ENCODE peak calls at places on chromosomes 4 and X, in nine cellular contexts. F, H, A, P, J, S, R, B and E are unnamed samples.

GRCh38 chrX:39850630-39851152 is 247.1 kb downstream of the BCOR start:
- DNase-seq in F (no peak), H (no peak), A (no peak), P (no peak), J (no peak), S (peak; percentile 69), R (no peak), B (peak; percentile 33), E (no peak)

GRCh38 chr4:75844151-75844662 is 58.0 kb downstream of the PPEF2 start:
- DNase-seq in F (no peak), H (no peak), A (no peak), P (no peak), J (no peak), S (peak; percentile 96), R (no peak), B (peak; percentile 92), E (no peak)

GRCh38 chr4:99301376-99302164 is 10.8 kb upstream of the ADH1A start:
- DNase-seq in F (no peak), H (no peak), A (no peak), P (no peak), J (no peak), S (peak; percentile 32), R (no peak), B (peak; percentile 91), E (no peak)

GRCh38 chrX:54484666-54485065 is 11.4 kb downstream of the FGD1 start:
- DNase-seq in F (no peak), H (no peak), A (no peak), P (peak; percentile 52), J (no peak), S (no peak), R (no peak), B (no peak), E (no peak)

GRCh38 chr4:112321768-112322684 is 24.9 kb downstream of the ALPK1 start:
- DNase-seq in F (peak; percentile 66), H (no peak), A (peak; percentile 64), P (peak; percentile 34), J (no peak), S (peak; percentile 60), R (no peak), B (peak; percentile 73), E (peak; percentile 69)

GRCh38 chr4:25908491-25908901 is 5.5 kb upstream of the SMIM20 start:
- DNase-seq in F (no peak), H (no peak), A (no peak), P (peak; percentile 48), J (no peak), S (peak; percentile 99), R (no peak), B (peak; percentile 93), E (no peak)

GRCh38 chrX:2715066-2715600 is 24.0 kb downstream of the CD99 start:
- DNase-seq in F (peak; percentile 56), H (no peak), A (no peak), P (no peak), J (no peak), S (no peak), R (no peak), B (no peak), E (no peak)

GRCh38 chrX:124033821-124034220 is 72.3 kb downstream of the STAG2 start:
- DNase-seq in F (no peak), H (no peak), A (no peak), P (no peak), J (no peak), S (peak; percentile 61), R (no peak), B (peak; percentile 45), E (no peak)

GRCh38 chrX:66110112-66110511 is 53.9 kb upstream of the HEPH start:
- DNase-seq in F (no peak), H (no peak), A (no peak), P (no peak), J (no peak), S (peak; percentile 8), R (no peak), B (peak; percentile 4), E (no peak)

GRCh38 chrX:68938244-68939004 is 109.6 kb downstream of the EFNB1 start:
- DNase-seq in F (peak; percentile 43), H (peak; percentile 82), A (no peak), P (peak; percentile 48), J (no peak), S (peak; percentile 47), R (no peak), B (peak; percentile 66), E (peak; percentile 58)

GRCh38 chr4:76950052-76950845 is 697 bp downstream of the SEPTIN11 start:
- DNase-seq in F (peak; percentile 82), H (peak; percentile 87), A (peak; percentile 56), P (peak; percentile 57), J (no peak), S (no peak), R (peak; percentile 80), B (peak; percentile 60), E (no peak)

GRCh38 chr4:76896731-76897521 is 1.0 kb downstream of the SOWAHB start:
- DNase-seq in F (no peak), H (peak; percentile 72), A (no peak), P (no peak), J (no peak), S (peak; percentile 18), R (peak; percentile 76), B (peak; percentile 6), E (no peak)

GRCh38 chrX:73851014-73852009 is 288.3 kb downstream of the CHIC1 start:
- DNase-seq in F (peak; percentile 94), H (peak; percentile 95), A (peak; percentile 87), P (peak; percentile 91), J (peak; percentile 90), S (peak; percentile 96), R (peak; percentile 89), B (no peak), E (peak; percentile 95)

GRCh38 chr4:122218762-122219161 is 66.6 kb downstream of the BLTP1 start:
- DNase-seq in F (no peak), H (no peak), A (no peak), P (no peak), J (no peak), S (peak; percentile 7), R (no peak), B (peak; percentile 39), E (no peak)

GRCh38 chr4:158157412-158157811 is 15.4 kb downstream of the GASK1B start:
- DNase-seq in F (no peak), H (no peak), A (no peak), P (no peak), J (no peak), S (no peak), R (no peak), B (no peak), E (no peak)
- H3K4me1 ChIP-seq in F (peaks cover 32% of the 10 kb centered on the region), H (no peaks in the 10 kb centered on the region), A (peaks cover 31% of the 10 kb centered on the region), P (peaks cover 87% of the 10 kb centered on the region), J (no peaks in the 10 kb centered on the region), S (peaks cover 3% of the 10 kb centered on the region), R (no peaks in the 10 kb centered on the region), B (peaks cover 4% of the 10 kb centered on the region), E (peaks cover 58% of the 10 kb centered on the region)

GRCh38 chr4:107826427-107826980 is 1.8 kb downstream of the SGMS2 start:
- DNase-seq in F (no peak), H (no peak), A (no peak), P (no peak), J (no peak), S (no peak), R (no peak), B (no peak), E (no peak)

GRCh38 chr4:107825072-107825789 is 499 bp downstream of the SGMS2 start:
- DNase-seq in F (peak; percentile 79), H (peak; percentile 87), A (peak; percentile 69), P (peak; percentile 50), J (no peak), S (peak; percentile 39), R (no peak), B (peak; percentile 45), E (no peak)

GRCh38 chr4:107828315-107828714 is 3.6 kb downstream of the SGMS2 start:
- DNase-seq in F (no peak), H (no peak), A (no peak), P (no peak), J (no peak), S (no peak), R (no peak), B (no peak), E (no peak)

GRCh38 chr4:107823870-107824366 is 814 bp upstream of the SGMS2 start:
- DNase-seq in F (no peak), H (no peak), A (no peak), P (no peak), J (no peak), S (no peak), R (no peak), B (no peak), E (no peak)

GRCh38 chr4:107824367-107825071 is at the start of gene SGMS2:
- DNase-seq in F (peak; percentile 96), H (peak; percentile 96), A (peak; percentile 94), P (peak; percentile 93), J (no peak), S (peak; percentile 84), R (peak; percentile 90), B (peak; percentile 80), E (peak; percentile 94)
- H3K4me3 ChIP-seq in F (peak within 1 kb of the TSS; percentile 93), H (peak within 1 kb of the TSS; percentile 89), A (peak within 1 kb of the TSS; percentile 84), P (peak within 1 kb of the TSS; percentile 76), J (no peak within 1 kb of the TSS), S (peak within 1 kb of the TSS; percentile 64), R (peak within 1 kb of the TSS; percentile 87), B (peak within 1 kb of the TSS; percentile 81), E (peak within 1 kb of the TSS; percentile 84)

GRCh38 chr4:69831270-69831627 is 28.7 kb downstream of the SULT1E1 start:
- DNase-seq in F (no peak), H (no peak), A (no peak), P (no peak), J (no peak), S (no peak), R (no peak), B (no peak), E (no peak)

GRCh38 chr4:69829678-69830077 is 30.3 kb downstream of the SULT1E1 start:
- DNase-seq in F (no peak), H (no peak), A (no peak), P (no peak), J (no peak), S (no peak), R (no peak), B (no peak), E (no peak)

GRCh38 chr4:69832326-69833030 is 27.5 kb downstream of the SULT1E1 start:
- DNase-seq in F (no peak), H (no peak), A (no peak), P (no peak), J (no peak), S (no peak), R (no peak), B (no peak), E (no peak)

GRCh38 chr4:69831646-69832325 is 28.2 kb downstream of the SULT1E1 start:
- DNase-seq in F (no peak), H (no peak), A (no peak), P (peak; percentile 31), J (peak; percentile 59), S (no peak), R (peak; percentile 63), B (no peak), E (no peak)

GRCh38 chr4:69830529-69831269 is 29.2 kb downstream of the SULT1E1 start:
- DNase-seq in F (no peak), H (no peak), A (no peak), P (no peak), J (no peak), S (no peak), R (peak; percentile 57), B (peak; percentile 21), E (no peak)
- TF ChIP-seq CTCF in F (no peak), H (no peak), A (no peak), P (no peak), J (no peak), S (no peak), R (peak; percentile 30), B (no peak), E (no peak)

DNA sequence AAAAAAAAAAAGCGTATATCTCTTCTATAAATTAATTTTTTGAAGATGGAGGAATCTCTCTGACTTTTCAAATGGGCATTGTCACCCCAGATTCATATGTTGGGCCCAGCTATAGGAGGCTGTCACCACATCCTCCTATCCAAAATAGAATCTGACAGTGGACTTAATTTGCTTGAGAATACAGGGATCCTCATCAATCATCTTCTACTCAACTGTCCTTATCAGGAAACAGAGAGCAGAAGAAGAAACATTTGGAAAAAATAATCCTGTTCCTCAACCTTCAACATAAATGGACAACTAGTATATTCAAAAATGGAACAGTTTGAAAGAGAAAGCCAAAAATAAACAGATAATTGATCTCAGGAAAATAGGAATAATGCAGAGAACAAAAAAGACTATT is 725.4 kb upstream of the INTU start:
- DNase-seq in F (no peak), H (no peak), A (no peak), P (no peak), J (no peak), S (no peak), R (no peak), B (no peak), E (no peak)
- H3K4me1 ChIP-seq in F (no peaks in the 10 kb centered on the region), H (no peaks in the 10 kb centered on the region), A (no peaks in the 10 kb centered on the region), P (no peaks in the 10 kb centered on the region), J (no peaks in the 10 kb centered on the region), S (no peaks in the 10 kb centered on the region), R (no peaks in the 10 kb centered on the region), B (no peaks in the 10 kb centered on the region), E (no peaks in the 10 kb centered on the region)